ENCODE peak calls at places on chromosomes 1 and 21, in four cellular contexts. M is CD8-positive, alpha-beta T cell; Z is endothelial cell of umbilical vein; R is GM23338. T is an unnamed sample.

GRCh38 chr1:232599178-232600041 is 30.5 kb downstream of the SIPA1L2 start:
- DNase-seq in M (no peak), Z (no peak), R (no peak), T (no peak)

GRCh38 chr21:17387030-17387617 is 125.7 kb upstream of the CXADR start:
- DNase-seq in M (peak; percentile 48), Z (peak; percentile 67), R (peak; percentile 89), T (no peak)

GRCh38 chr1:145706282-145706681 is 886 bp downstream of the PDZK1 start:
- DNase-seq in M (no peak), Z (no peak), R (no peak), T (no peak)

GRCh38 chr1:24995661-24996060 is 65.6 kb upstream of the RUNX3 start:
- DNase-seq in M (no peak), Z (no peak), R (no peak), T (peak; percentile 61)

GRCh38 chr21:44630440-44630839 is 3.5 kb downstream of the KRTAP10-9 start:
- DNase-seq in M (no peak), Z (no peak), R (no peak), T (no peak)

GRCh38 chr1:67404212-67404620 is 26.0 kb downstream of the SERBP1 start:
- DNase-seq in M (no peak), Z (no peak), R (no peak), T (no peak)

GRCh38 chr1:27496604-27497155 is 6.7 kb upstream of the WASF2 start:
- DNase-seq in M (no peak), Z (no peak), R (peak; percentile 96), T (peak; percentile 65)

GRCh38 chr1:24849653-24850295 is 80.3 kb downstream of the RUNX3 start:
- DNase-seq in M (no peak), Z (peak; percentile 47), R (peak; percentile 62), T (no peak)

GRCh38 chr1:174068000-174068399 is 45.8 kb upstream of the RC3H1 start:
- DNase-seq in M (no peak), Z (no peak), R (no peak), T (no peak)

GRCh38 chr1:119815361-119815760 is 4.1 kb upstream of the REG4 start:
- DNase-seq in M (no peak), Z (no peak), R (no peak), T (no peak)

GRCh38 chr1:22806584-22806983 is 95.9 kb downstream of the EPHB2 start:
- DNase-seq in M (no peak), Z (no peak), R (no peak), T (no peak)

GRCh38 chr1:200042437-200043329 is 15.2 kb downstream of the NR5A2 start:
- DNase-seq in M (no peak), Z (peak; percentile 64), R (peak; percentile 71), T (no peak)

GRCh38 chr1:239647045-239647444 is 260.7 kb downstream of the CHRM3 start:
- DNase-seq in M (no peak), Z (no peak), R (no peak), T (no peak)

GRCh38 chr1:159955456-159955855 is 1.4 kb upstream of the SLAMF9 start:
- DNase-seq in M (no peak), Z (no peak), R (no peak), T (no peak)

GRCh38 chr1:169109561-169110134 is 3.2 kb downstream of the ATP1B1 start:
- DNase-seq in M (no peak), Z (peak; percentile 68), R (peak; percentile 28), T (peak; percentile 56)

GRCh38 chr1:28301368-28302174 is 27.3 kb upstream of the MED18 start:
- DNase-seq in M (no peak), Z (peak; percentile 44), R (no peak), T (no peak)

GRCh38 chr1:25620211-25620610 is 3.6 kb downstream of the MAN1C1 start:
- DNase-seq in M (no peak), Z (no peak), R (no peak), T (no peak)

GRCh38 chr1:33140153-33141149 is 41.4 kb downstream of the TRIM62 start:
- DNase-seq in M (no peak), Z (no peak), R (peak; percentile 71), T (no peak)
- TF ChIP-seq CTCF in M (no peak), Z (peak; percentile 11), R (peak; percentile 54), T (no peak)

GRCh38 chr1:93151474-93151873 is 28.7 kb downstream of the TMED5 start:
- DNase-seq in M (no peak), Z (no peak), R (no peak), T (no peak)
- H3K36me3 ChIP-seq in M (peaks cover 6% of the 10 kb centered on the region), Z (peaks cover 9% of the 10 kb centered on the region), R (no peaks in the 10 kb centered on the region), T (no peaks in the 10 kb centered on the region)

GRCh38 chr1:209645574-209646452 is 6.4 kb downstream of the LAMB3 start:
- DNase-seq in M (no peak), Z (no peak), R (no peak), T (no peak)

GRCh38 chr1:209647212-209647611 is 5.0 kb downstream of the LAMB3 start:
- DNase-seq in M (no peak), Z (no peak), R (no peak), T (no peak)

GRCh38 chr1:209648931-209649776 is 3.1 kb downstream of the LAMB3 start:
- DNase-seq in M (no peak), Z (peak; percentile 95), R (no peak), T (no peak)

GRCh38 chr1:209648366-209648765 is 3.9 kb downstream of the LAMB3 start:
- DNase-seq in M (no peak), Z (no peak), R (no peak), T (no peak)

GRCh38 chr1:209646558-209646957 is 5.7 kb downstream of the LAMB3 start:
- DNase-seq in M (no peak), Z (no peak), R (peak; percentile 59), T (no peak)
- TF ChIP-seq CTCF in M (no peak), Z (peak; percentile 14), R (peak; percentile 71), T (peak; percentile 19)

GRCh38 chr1:10113501-10113900 is 80.7 kb downstream of the UBE4B start:
- DNase-seq in M (no peak), Z (no peak), R (no peak), T (no peak)
- H3K36me3 ChIP-seq in M (peaks cover 13% of the 10 kb centered on the region), Z (no peaks in the 10 kb centered on the region), R (no peaks in the 10 kb centered on the region), T (peaks cover 7% of the 10 kb centered on the region)

GRCh38 chr1:158527190-158527815 is 26.9 kb downstream of the OR6Y1 start:
- DNase-seq in M (no peak), Z (peak; percentile 24), R (peak; percentile 75), T (no peak)
- TF ChIP-seq CTCF in M (peak; percentile 58), Z (peak; percentile 37), R (peak; percentile 63), T (peak; percentile 48)